ENCODE peak calls at places on chromosome 9, in six cellular contexts. E is uterus, J is GM06990, I is AG10803, S is HEK293T, Q is NCI-H510A. K is an unnamed sample.

GRCh38 chr9:503881-504852 is 289.5 kb downstream of the DOCK8 start:
- DNase-seq in E (peak), J (peak), I (peak), S (peak), Q (peak), K (peak)

GRCh38 chr9:128689820-128690683 is 1.0 kb downstream of the SET start:
- DNase-seq in E (peak), J (peak), I (peak), S (peak), Q (no peak), K (peak)

GRCh38 chr9:111481885-111482636 is 2.1 kb downstream of the ECPAS start:
- DNase-seq in E (no peak), J (no peak), I (peak), S (peak), Q (peak), K (no peak)

GRCh38 chr9:23123048-23123632 is 676.5 kb downstream of the DMRTA1 start:
- DNase-seq in E (no peak), J (no peak), I (peak), S (peak), Q (no peak), K (no peak)

GRCh38 chr9:36835271-36835996 is 198.6 kb downstream of the PAX5 start:
- DNase-seq in E (no peak), J (no peak), I (no peak), S (no peak), Q (no peak), K (no peak)

GRCh38 chr9:25964239-25964638 is 286.0 kb upstream of the TUSC1 start:
- DNase-seq in E (no peak), J (no peak), I (peak), S (peak), Q (no peak), K (peak)

GRCh38 chr9:119765632-119766031 is 396.4 kb upstream of the BRINP1 start:
- DNase-seq in E (no peak), J (no peak), I (no peak), S (no peak), Q (no peak), K (no peak)

GRCh38 chr9:4174781-4175180 is 125.1 kb downstream of the GLIS3 start:
- DNase-seq in E (no peak), J (no peak), I (no peak), S (no peak), Q (no peak), K (no peak)

GRCh38 chr9:2291980-2292704 is 277.0 kb downstream of the SMARCA2 start:
- DNase-seq in E (no peak), J (no peak), I (peak), S (no peak), Q (peak), K (no peak)

GRCh38 chr9:34675048-34675714 is 12.7 kb upstream of the CCL27 start:
- DNase-seq in E (no peak), J (no peak), I (peak), S (peak), Q (no peak), K (peak)

GRCh38 chr9:115997923-115998322 is 155.7 kb upstream of the PAPPA start:
- DNase-seq in E (peak), J (no peak), I (peak), S (no peak), Q (no peak), K (no peak)

GRCh38 chr9:18405240-18405639 is 68.7 kb upstream of the ADAMTSL1 start:
- DNase-seq in E (no peak), J (no peak), I (peak), S (no peak), Q (no peak), K (no peak)

GRCh38 chr9:91042541-91042940 is 240.9 kb downstream of the SYK start:
- DNase-seq in E (no peak), J (no peak), I (no peak), S (no peak), Q (no peak), K (peak)

GRCh38 chr9:136763649-136764035 is 676 bp downstream of the LCN15 start:
- DNase-seq in E (no peak), J (no peak), I (no peak), S (no peak), Q (no peak), K (no peak)

GRCh38 chr9:133125706-133126696 is 5.0 kb upstream of the RALGDS start:
- DNase-seq in E (peak), J (peak), I (peak), S (no peak), Q (no peak), K (peak)

GRCh38 chr9:85522459-85523092 is 219.2 kb downstream of the AGTPBP1 start:
- DNase-seq in E (no peak), J (peak), I (peak), S (no peak), Q (no peak), K (peak)

GRCh38 chr9:2016411-2017208 is 1.5 kb downstream of the SMARCA2 start:
- DNase-seq in E (peak), J (peak), I (peak), S (peak), Q (no peak), K (peak)

GRCh38 chr9:37915911-37916470 is 12.1 kb upstream of the SLC25A51 start:
- DNase-seq in E (no peak), J (no peak), I (no peak), S (no peak), Q (no peak), K (no peak)

GRCh38 chr9:81032831-81033230 is 656.5 kb downstream of the TLE1 start:
- DNase-seq in E (no peak), J (no peak), I (no peak), S (no peak), Q (no peak), K (no peak)

GRCh38 chr9:20043035-20043434 is 254.2 kb upstream of the SLC24A2 start:
- DNase-seq in E (no peak), J (no peak), I (no peak), S (no peak), Q (no peak), K (no peak)

K was measured in GM10248.